ENCODE peak calls at places on chromosomes 3 and 15, in nine cellular contexts. N, C, A, X, E, B, W, Q and Z are unnamed samples.
A peak's percentile ranks its signal among the peaks of the same experiment; 100 is the strongest.

GRCh38 chr3:196740476-196741400 is 1.1 kb downstream of the PAK2 start:
- DNase-seq in X (no peak), N (peak; percentile 72), A (no peak), E (peak; percentile 46), B (no peak), C (peak; percentile 45), W (no peak), Q (peak; percentile 62), Z (peak; percentile 17)

GRCh38 chr3:8663177-8664061 is 18.8 kb upstream of the SSUH2 start:
- DNase-seq in W (peak; percentile 71), E (peak; percentile 71), Q (peak; percentile 74), C (peak; percentile 95), X (peak; percentile 41), A (peak; percentile 29), B (no peak), N (peak; percentile 85), Z (peak; percentile 28)

GRCh38 chr3:66018047-66019033 is 20.4 kb downstream of the MAGI1 start:
- DNase-seq in Q (no peak), N (no peak), E (no peak), X (no peak), C (no peak), W (no peak), B (no peak), A (no peak), Z (no peak)

GRCh38 chr15:87743557-87743956 is 513.0 kb downstream of the NTRK3 start:
- DNase-seq in Q (peak; percentile 19), X (no peak), N (no peak), B (no peak), C (no peak), E (no peak), A (no peak), W (no peak), Z (no peak)

GRCh38 chr3:129277829-129278271 is 820 bp upstream of the HMCES start:
- DNase-seq in B (no peak), W (peak; percentile 40), A (no peak), N (peak; percentile 5), X (no peak), Q (no peak), E (no peak), C (no peak), Z (no peak)

GRCh38 chr3:62708642-62709041 is 166.6 kb downstream of the CADPS start:
- DNase-seq in W (no peak), A (no peak), E (no peak), N (no peak), X (no peak), Q (no peak), C (no peak), B (no peak), Z (no peak)

GRCh38 chr3:50299929-50300680 is 900 bp upstream of the HYAL3 start:
- DNase-seq in W (no peak), N (no peak), C (no peak), X (no peak), B (peak; percentile 68), Q (peak; percentile 49), E (peak; percentile 63), A (no peak), Z (no peak)

GRCh38 chr3:77462951-77463350 is 423.1 kb downstream of the ROBO2 start:
- DNase-seq in B (no peak), Q (no peak), E (no peak), A (no peak), N (no peak), W (no peak), C (no peak), X (no peak), Z (no peak)

GRCh38 chr15:48331796-48332641 is 790 bp downstream of the DUT start:
- DNase-seq in E (peak; percentile 66), A (peak; percentile 22), Q (peak; percentile 65), N (peak; percentile 61), W (peak; percentile 52), X (no peak), B (peak; percentile 62), C (peak; percentile 21), Z (peak; percentile 61)

GRCh38 chr3:49611714-49612113 is 57.4 kb downstream of the BSN start:
- DNase-seq in N (no peak), C (no peak), B (no peak), A (no peak), W (no peak), X (no peak), Q (peak; percentile 25), E (no peak), Z (no peak)

GRCh38 chr15:92900712-92901052 is 558 bp downstream of the CHD2 start:
- DNase-seq in W (no peak), A (no peak), B (no peak), C (no peak), N (no peak), Q (no peak), E (no peak), X (no peak), Z (no peak)

GRCh38 chr15:23801881-23802280 is 114.8 kb upstream of the NDN start:
- DNase-seq in X (no peak), B (no peak), C (no peak), N (no peak), W (no peak), Q (no peak), E (no peak), A (no peak), Z (no peak)

GRCh38 chr3:10762611-10763247 is 53.3 kb upstream of the SLC6A11 start:
- DNase-seq in B (no peak), Q (no peak), C (no peak), E (no peak), X (no peak), N (no peak), A (no peak), W (no peak), Z (no peak)

GRCh38 chr15:98403569-98403968 is 244.8 kb upstream of the IGF1R start:
- DNase-seq in C (no peak), X (no peak), Q (no peak), E (no peak), B (no peak), W (no peak), N (no peak), A (no peak), Z (no peak)

GRCh38 chr3:126360714-126361060 is 3.5 kb upstream of the KLF15 start:
- DNase-seq in B (peak; percentile 22), Q (no peak), N (no peak), X (no peak), W (no peak), A (no peak), E (no peak), C (no peak), Z (no peak)

GRCh38 chr3:53902711-53903110 is 11.1 kb upstream of the SELENOK start:
- DNase-seq in B (no peak), A (no peak), E (no peak), C (no peak), X (no peak), N (no peak), Q (no peak), W (no peak), Z (no peak)

GRCh38 chr15:29170496-29170895 is 99.1 kb downstream of the NSMCE3 start:
- DNase-seq in X (no peak), N (no peak), W (no peak), E (no peak), Q (no peak), B (no peak), A (no peak), C (no peak), Z (no peak)

GRCh38 chr15:88300861-88301260 is 44.3 kb upstream of the NTRK3 start:
- DNase-seq in B (no peak), W (no peak), N (no peak), E (no peak), C (no peak), Q (no peak), X (no peak), A (no peak), Z (no peak)

GRCh38 chr3:177041021-177041729 is 156.1 kb downstream of the TBL1XR1 start:
- DNase-seq in W (no peak), A (no peak), N (peak; percentile 15), B (no peak), E (peak; percentile 57), C (no peak), X (no peak), Q (peak; percentile 82), Z (no peak)

GRCh38 chr15:64653757-64654156 is 121.6 kb downstream of the RBPMS2 start:
- DNase-seq in W (no peak), N (no peak), B (no peak), X (no peak), Q (peak; percentile 52), A (no peak), C (no peak), E (no peak), Z (no peak)
- TF ChIP-seq CTCF in W (peak; percentile 22), N (peak; percentile 34), B (peak; percentile 37), X (peak; percentile 28), Q (peak; percentile 32), A (peak; percentile 24), C (peak; percentile 37), E (peak; percentile 28), Z (peak; percentile 48)

DNA sequence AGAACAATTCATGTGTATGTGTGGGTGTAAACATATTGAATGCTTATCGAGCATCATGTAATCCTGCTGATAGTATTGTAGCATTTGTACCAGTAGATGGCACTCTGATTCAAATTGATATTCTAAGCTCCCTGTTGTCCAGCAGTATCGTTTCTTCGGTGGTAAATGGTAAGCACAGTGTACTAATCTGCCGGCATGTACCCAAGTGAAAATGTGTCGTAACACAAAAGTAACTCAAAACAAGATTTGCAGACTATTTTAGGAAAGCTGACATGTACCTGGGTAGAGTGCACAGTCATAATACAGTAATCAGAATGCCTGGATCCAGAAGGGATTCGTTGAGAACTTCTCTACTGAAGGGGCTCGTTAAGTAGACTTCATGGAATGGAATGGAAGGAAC is 31.7 kb upstream of the MNS1 start:
- DNase-seq in X (peak; percentile 34), C (peak; percentile 60), E (peak; percentile 16), W (no peak), N (peak; percentile 66), B (no peak), Q (peak; percentile 91), A (peak; percentile 49), Z (no peak)
- H3K4me3 ChIP-seq in X (no peak overlapping the region), C (peak overlapping the region; percentile 8), E (peak overlapping the region; percentile 11), W (no peak overlapping the region), N (no peak overlapping the region), B (no peak overlapping the region), Q (no peak overlapping the region), A (no peak overlapping the region), Z (no peak overlapping the region)

GRCh38 chr3:194928831-194929594 is 243.3 kb downstream of the FAM43A start:
- DNase-seq in W (no peak), B (no peak), N (no peak), C (no peak), A (no peak), Q (peak; percentile 27), E (peak; percentile 16), X (no peak), Z (no peak)
- TF ChIP-seq CTCF in W (peak; percentile 18), B (peak; percentile 32), N (peak; percentile 64), C (peak; percentile 41), A (no peak), Q (peak; percentile 71), E (peak; percentile 52), X (peak; percentile 39), Z (peak; percentile 57)

DNA sequence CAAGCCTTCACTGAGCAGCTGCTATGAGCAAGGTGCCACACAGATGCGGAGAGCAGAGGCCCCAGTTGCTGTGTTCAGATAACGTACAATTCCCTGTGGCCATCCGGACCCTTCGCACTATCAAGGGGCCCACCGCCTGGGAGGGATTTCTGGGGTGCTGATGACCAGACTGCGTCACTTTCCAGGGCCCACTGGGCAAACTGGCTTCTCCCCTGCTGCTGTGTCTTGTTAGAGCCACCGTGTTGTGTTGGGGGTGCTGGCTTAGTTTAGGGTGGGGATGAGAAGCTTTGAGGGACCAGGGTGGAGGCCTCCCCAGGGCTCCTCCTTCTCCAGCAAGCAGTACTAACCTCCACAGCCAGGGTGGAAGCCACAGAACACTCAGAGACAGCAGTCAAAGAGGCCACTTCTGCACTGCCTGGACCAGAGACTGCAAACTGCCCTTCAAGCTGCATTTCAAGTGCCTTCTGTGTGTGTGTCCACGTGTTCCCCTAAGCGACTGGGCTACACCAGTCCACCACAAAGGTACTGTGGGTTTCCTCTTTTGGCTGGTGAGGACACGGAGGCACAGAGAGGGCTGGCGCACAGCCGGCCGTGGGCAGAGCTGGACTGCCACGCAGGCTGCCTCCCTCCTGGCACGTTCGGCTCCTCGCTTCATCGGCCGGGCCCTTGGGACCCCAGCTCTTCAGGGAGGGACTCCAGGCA is 61.1 kb downstream of the MGLL start:
- DNase-seq in B (peak; percentile 71), N (no peak), E (no peak), A (peak; percentile 46), X (no peak), C (no peak), W (no peak), Q (no peak), Z (no peak)
- H3K4me3 ChIP-seq in B (peak overlapping the region; percentile 33), N (no peak overlapping the region), E (no peak overlapping the region), A (peak overlapping the region; percentile 58), X (no peak overlapping the region), C (no peak overlapping the region), W (no peak overlapping the region), Q (no peak overlapping the region), Z (peak overlapping the region; percentile 4)